ENCODE peak calls at places on chromosomes 2 and 18, in five cellular contexts. E, D, J, G and A are unnamed samples.

GRCh38 chr18:39871976-39872375 is 2083.1 kb upstream of the PIK3C3 start:
- DNase-seq in J (no peak), G (peak), E (no peak), D (no peak), A (no peak)

GRCh38 chr2:150620860-150621259 is 133.4 kb upstream of the RND3 start:
- DNase-seq in D (no peak), G (no peak), E (no peak), J (no peak), A (no peak)

GRCh38 chr18:64116806-64117205 is 32.1 kb downstream of the LINC00305 start:
- DNase-seq in J (no peak), E (no peak), G (no peak), D (no peak), A (no peak)

GRCh38 chr2:132415256-132416079 is 1.1 kb upstream of the GPR39 start:
- DNase-seq in D (peak), J (no peak), E (no peak), G (no peak), A (no peak)

GRCh38 chr2:150309681-150310080 is 177.8 kb downstream of the RND3 start:
- DNase-seq in J (no peak), D (peak), E (no peak), G (no peak), A (no peak)

GRCh38 chr2:112821142-112821541 is 15.4 kb downstream of the IL1B start:
- DNase-seq in D (no peak), G (peak), J (no peak), E (no peak), A (no peak)

GRCh38 chr18:26133652-26134051 is at the start of gene PSMA8:
- DNase-seq in J (no peak), D (no peak), G (no peak), E (no peak), A (peak)

GRCh38 chr2:126981476-126981875 is 82.8 kb downstream of the TEX51 start:
- DNase-seq in J (no peak), E (no peak), G (no peak), D (no peak), A (no peak)

GRCh38 chr2:116585654-116586053 is 1228.8 kb upstream of the DDX18 start:
- DNase-seq in J (no peak), D (no peak), G (no peak), E (no peak), A (no peak)

GRCh38 chr2:171893196-171893823 is 734 bp downstream of the SLC25A12 start:
- DNase-seq in J (peak), D (no peak), G (no peak), E (no peak), A (no peak)
- TF ChIP-seq MYC in J (no peak), D (no peak), G (no peak), E (no peak), A (no peak)

GRCh38 chr2:12642855-12643254 is 73.9 kb upstream of the TRIB2 start:
- DNase-seq in J (no peak), D (no peak), E (no peak), G (no peak), A (no peak)

GRCh38 chr2:12636837-12637581 is 79.7 kb upstream of the TRIB2 start:
- DNase-seq in G (no peak), E (no peak), J (no peak), D (no peak), A (peak)

GRCh38 chr2:12637754-12638153 is 79.0 kb upstream of the TRIB2 start:
- DNase-seq in G (no peak), J (no peak), E (no peak), D (no peak), A (peak)

GRCh38 chr2:12642332-12642731 is 74.4 kb upstream of the TRIB2 start:
- DNase-seq in D (no peak), J (no peak), E (no peak), G (no peak), A (no peak)
- TF ChIP-seq MYC in D (no peak), J (no peak), E (no peak), G (no peak), A (no peak)

GRCh38 chr2:41707790-41708451 is 339.9 kb upstream of the PKDCC start:
- DNase-seq in G (no peak), E (no peak), D (no peak), J (no peak), A (no peak)
- TF ChIP-seq MYC in G (no peak), E (no peak), D (no peak), J (no peak), A (no peak)

GRCh38 chr2:219626540-219626939 is 890 bp upstream of the SLC4A3 start:
- DNase-seq in E (no peak), J (no peak), G (no peak), D (no peak), A (no peak)

GRCh38 chr2:219628235-219628985 is 980 bp downstream of the SLC4A3 start:
- DNase-seq in D (no peak), E (no peak), J (no peak), G (no peak), A (no peak)

GRCh38 chr2:219628986-219629901 is 1.8 kb downstream of the SLC4A3 start:
- DNase-seq in G (peak), J (no peak), E (no peak), D (no peak), A (no peak)

GRCh38 chr2:219625179-219625578 is 2.3 kb upstream of the SLC4A3 start:
- DNase-seq in G (no peak), E (no peak), J (no peak), D (no peak), A (no peak)

GRCh38 chr2:219627105-219628100 is at the start of gene SLC4A3:
- DNase-seq in J (peak), D (no peak), E (no peak), G (no peak), A (no peak)
- TF ChIP-seq MYC in J (no peak), D (no peak), E (no peak), G (no peak), A (no peak)

DNA sequence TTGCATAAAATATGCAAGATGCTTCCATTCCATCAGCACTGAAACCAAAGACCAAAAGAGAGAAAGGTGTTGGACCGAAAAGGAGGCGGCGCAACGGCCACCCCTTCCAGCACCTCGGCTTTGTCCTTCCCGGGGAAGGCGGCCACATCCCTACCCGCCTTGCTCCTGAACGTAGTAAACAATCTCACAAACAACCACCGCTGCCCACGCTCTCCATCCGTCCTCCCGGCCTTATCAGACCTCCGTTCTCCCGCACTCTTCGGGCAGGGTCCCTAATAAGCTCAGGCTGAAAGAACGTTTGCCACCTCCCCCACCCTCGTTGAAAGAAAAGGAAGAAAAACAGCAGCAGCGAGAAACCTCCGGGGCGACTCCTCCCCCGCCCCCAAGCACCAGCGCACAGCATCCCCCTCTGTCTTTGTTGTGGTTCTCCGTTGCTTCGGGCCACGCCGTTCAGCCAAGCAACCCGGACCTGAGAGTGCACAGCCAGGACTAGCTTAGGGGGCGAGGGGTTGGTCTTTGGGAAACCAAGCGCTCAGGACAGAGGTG is 4.4 kb downstream of the EVX2 start:
- DNase-seq in E (no peak), G (peak), D (no peak), J (no peak), A (no peak)
- TF ChIP-seq MYC in E (no peak), G (no peak), D (no peak), J (no peak), A (no peak)

GRCh38 chr2:105328281-105329196 is 996 bp downstream of the TGFBRAP1 start:
- DNase-seq in G (peak), J (no peak), D (peak), E (no peak), A (peak)
- TF ChIP-seq MYC in G (peak), J (no peak), D (no peak), E (peak), A (no peak)

GRCh38 chr2:239883326-239884050 is 141.7 kb downstream of the NDUFA10 start:
- DNase-seq in J (no peak), E (no peak), G (no peak), D (no peak), A (no peak)

GRCh38 chr2:239881031-239881471 is 144.1 kb downstream of the NDUFA10 start:
- DNase-seq in G (no peak), J (no peak), D (no peak), E (no peak), A (peak)

GRCh38 chr2:239881561-239882320 is 143.4 kb downstream of the NDUFA10 start:
- DNase-seq in G (no peak), D (no peak), J (no peak), E (no peak), A (peak)

GRCh38 chr2:239882781-239883180 is 142.4 kb downstream of the NDUFA10 start:
- DNase-seq in G (no peak), E (no peak), D (no peak), J (no peak), A (no peak)

DNA sequence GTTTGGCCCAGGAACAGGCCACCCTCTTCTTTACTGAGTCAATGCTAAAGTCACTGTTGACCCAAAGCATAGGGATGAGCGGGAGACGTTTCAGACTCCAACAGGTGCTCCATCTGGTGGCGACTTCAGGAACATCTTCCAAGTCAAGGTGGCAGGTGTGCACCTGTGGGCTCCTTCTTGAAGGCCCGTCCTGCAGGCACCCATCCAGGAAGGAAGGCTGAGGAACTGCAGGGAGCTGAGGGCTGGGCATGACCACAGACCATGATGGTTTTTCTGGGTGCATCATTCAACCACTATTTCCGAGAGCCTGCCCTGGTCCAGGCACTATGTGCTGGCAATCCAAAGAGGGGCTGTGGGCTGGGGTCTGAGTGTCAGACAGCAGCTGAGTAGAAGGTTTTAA is 142.8 kb downstream of the NDUFA10 start:
- DNase-seq in E (no peak), J (peak), D (peak), G (peak), A (peak)
- TF ChIP-seq MYC in E (no peak), J (no peak), D (no peak), G (no peak), A (no peak)

GRCh38 chr2:233152541-233152940 is 92.4 kb downstream of the INPP5D start:
- DNase-seq in E (no peak), G (no peak), J (no peak), D (no peak), A (peak)
- TF ChIP-seq MYC in E (no peak), G (no peak), J (no peak), D (no peak), A (no peak)

GRCh38 chr2:80546766-80547165 is 242.2 kb upstream of the LRRTM1 start:
- DNase-seq in D (no peak), G (no peak), J (no peak), E (no peak), A (no peak)

GRCh38 chr2:80547344-80547743 is 242.8 kb upstream of the LRRTM1 start:
- DNase-seq in D (no peak), J (no peak), E (no peak), G (no peak), A (no peak)

GRCh38 chr2:80549901-80550300 is 245.3 kb upstream of the LRRTM1 start:
- DNase-seq in E (no peak), D (no peak), G (no peak), J (no peak), A (no peak)

GRCh38 chr2:80545420-80546192 is 241.1 kb upstream of the LRRTM1 start:
- DNase-seq in G (no peak), E (no peak), J (no peak), D (no peak), A (no peak)

DNA sequence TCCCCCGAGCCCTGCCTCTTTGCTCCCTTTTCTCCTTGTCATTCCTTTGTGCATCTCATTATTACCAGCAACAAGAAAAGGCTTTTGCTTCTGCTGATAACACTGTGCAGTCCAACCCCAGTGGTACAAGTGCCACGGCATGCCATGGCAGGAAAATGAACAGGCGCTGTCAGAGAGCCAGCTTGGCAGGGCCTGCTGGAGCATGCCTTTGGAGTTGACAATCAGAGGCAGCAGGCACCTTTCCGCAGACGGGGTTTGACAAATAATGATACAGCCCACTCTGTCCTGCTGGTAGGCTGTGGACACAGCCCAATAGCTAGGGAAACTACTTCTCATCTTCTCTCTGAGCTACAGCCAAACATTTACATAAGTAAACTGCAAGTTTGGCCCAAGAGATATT is 243.9 kb upstream of the LRRTM1 start:
- DNase-seq in J (no peak), D (no peak), E (no peak), G (no peak), A (no peak)
- TF ChIP-seq MYC in J (no peak), D (no peak), E (no peak), G (no peak), A (no peak)